ENCODE peak calls at places on chromosome 12, in six cellular contexts. One of them, this sample, is unnamed.

GRCh38 chr12:1197264-1198018 is 206.4 kb downstream of the ERC1 start:
- DNase-seq in G401: no peak
- DNase-seq in kidney tubule cell: peak
- DNase-seq in Calu3: no peak
- DNase-seq in activated naive CD4-positive, alpha-beta T cell treated with Interleukin-2 at 50 U/mL for 16 hours: no peak
- DNase-seq in right atrium auricular region: no peak
- DNase-seq in this sample: no peak

GRCh38 chr12:27966870-27967269 is 5.7 kb downstream of the PTHLH start:
- DNase-seq in right atrium auricular region: no peak
- DNase-seq in kidney tubule cell: peak
- DNase-seq in Calu3: peak
- DNase-seq in G401: no peak
- DNase-seq in activated naive CD4-positive, alpha-beta T cell treated with Interleukin-2 at 50 U/mL for 16 hours: no peak
- DNase-seq in this sample: no peak

GRCh38 chr12:60197589-60197988 is 601.8 kb downstream of the SLC16A7 start:
- DNase-seq in right atrium auricular region: no peak
- DNase-seq in activated naive CD4-positive, alpha-beta T cell treated with Interleukin-2 at 50 U/mL for 16 hours: no peak
- DNase-seq in kidney tubule cell: peak
- DNase-seq in G401: no peak
- DNase-seq in Calu3: no peak
- DNase-seq in this sample: no peak

GRCh38 chr12:33439587-33440011 is at the start of gene SYT10:
- DNase-seq in kidney tubule cell: peak
- DNase-seq in Calu3: peak
- DNase-seq in activated naive CD4-positive, alpha-beta T cell treated with Interleukin-2 at 50 U/mL for 16 hours: no peak
- DNase-seq in G401: no peak
- DNase-seq in right atrium auricular region: no peak
- DNase-seq in this sample: no peak

GRCh38 chr12:130455161-130455560 is 117.5 kb downstream of the PIWIL1 start:
- DNase-seq in kidney tubule cell: no peak
- DNase-seq in Calu3: no peak
- DNase-seq in activated naive CD4-positive, alpha-beta T cell treated with Interleukin-2 at 50 U/mL for 16 hours: no peak
- DNase-seq in G401: no peak
- DNase-seq in right atrium auricular region: no peak
- DNase-seq in this sample: no peak

GRCh38 chr12:38886064-38886463 is 19.3 kb downstream of the CPNE8 start:
- DNase-seq in Calu3: peak
- DNase-seq in activated naive CD4-positive, alpha-beta T cell treated with Interleukin-2 at 50 U/mL for 16 hours: no peak
- DNase-seq in G401: no peak
- DNase-seq in kidney tubule cell: peak
- DNase-seq in right atrium auricular region: no peak
- DNase-seq in this sample: peak

GRCh38 chr12:12705833-12706520 is 10.0 kb upstream of the GPR19 start:
- DNase-seq in Calu3: no peak
- DNase-seq in right atrium auricular region: no peak
- DNase-seq in kidney tubule cell: no peak
- DNase-seq in activated naive CD4-positive, alpha-beta T cell treated with Interleukin-2 at 50 U/mL for 16 hours: peak
- DNase-seq in G401: no peak
- DNase-seq in this sample: peak

GRCh38 chr12:47349102-47349769 is 269.5 kb upstream of the AMIGO2 start:
- DNase-seq in activated naive CD4-positive, alpha-beta T cell treated with Interleukin-2 at 50 U/mL for 16 hours: no peak
- DNase-seq in G401: no peak
- DNase-seq in right atrium auricular region: no peak
- DNase-seq in Calu3: no peak
- DNase-seq in kidney tubule cell: no peak
- DNase-seq in this sample: no peak

GRCh38 chr12:115756804-115757203 is 520.7 kb downstream of the MED13L start:
- DNase-seq in kidney tubule cell: no peak
- DNase-seq in activated naive CD4-positive, alpha-beta T cell treated with Interleukin-2 at 50 U/mL for 16 hours: no peak
- DNase-seq in Calu3: no peak
- DNase-seq in right atrium auricular region: no peak
- DNase-seq in G401: no peak
- DNase-seq in this sample: no peak

GRCh38 chr12:27208414-27208750 is 35.7 kb upstream of the STK38L start:
- DNase-seq in activated naive CD4-positive, alpha-beta T cell treated with Interleukin-2 at 50 U/mL for 16 hours: no peak
- DNase-seq in kidney tubule cell: no peak
- DNase-seq in G401: no peak
- DNase-seq in Calu3: no peak
- DNase-seq in right atrium auricular region: no peak
- DNase-seq in this sample: no peak

GRCh38 chr12:109331546-109331945 is 16.2 kb upstream of the MYO1H start:
- DNase-seq in Calu3: no peak
- DNase-seq in right atrium auricular region: no peak
- DNase-seq in activated naive CD4-positive, alpha-beta T cell treated with Interleukin-2 at 50 U/mL for 16 hours: no peak
- DNase-seq in kidney tubule cell: no peak
- DNase-seq in G401: no peak
- DNase-seq in this sample: no peak

GRCh38 chr12:101570022-101570421 is 24.7 kb upstream of the MYBPC1 start:
- DNase-seq in activated naive CD4-positive, alpha-beta T cell treated with Interleukin-2 at 50 U/mL for 16 hours: no peak
- DNase-seq in Calu3: peak
- DNase-seq in G401: peak
- DNase-seq in kidney tubule cell: peak
- DNase-seq in right atrium auricular region: no peak
- DNase-seq in this sample: no peak

GRCh38 chr12:120468271-120468845 is 1.2 kb downstream of the SRSF9 start:
- DNase-seq in Calu3: peak
- DNase-seq in activated naive CD4-positive, alpha-beta T cell treated with Interleukin-2 at 50 U/mL for 16 hours: peak
- DNase-seq in kidney tubule cell: peak
- DNase-seq in G401: peak
- DNase-seq in right atrium auricular region: no peak
- DNase-seq in this sample: peak

GRCh38 chr12:49020441-49020840 is 1.9 kb upstream of the PRKAG1 start:
- DNase-seq in activated naive CD4-positive, alpha-beta T cell treated with Interleukin-2 at 50 U/mL for 16 hours: no peak
- DNase-seq in kidney tubule cell: no peak
- DNase-seq in G401: no peak
- DNase-seq in Calu3: no peak
- DNase-seq in right atrium auricular region: no peak
- DNase-seq in this sample: no peak

GRCh38 chr12:26077915-26078314 is 46.9 kb downstream of the BHLHE41 start:
- DNase-seq in Calu3: no peak
- DNase-seq in kidney tubule cell: peak
- DNase-seq in right atrium auricular region: no peak
- DNase-seq in activated naive CD4-positive, alpha-beta T cell treated with Interleukin-2 at 50 U/mL for 16 hours: no peak
- DNase-seq in G401: no peak
- DNase-seq in this sample: no peak

GRCh38 chr12:54355104-54355815 is 9.0 kb downstream of the GPR84 start:
- DNase-seq in right atrium auricular region: no peak
- DNase-seq in activated naive CD4-positive, alpha-beta T cell treated with Interleukin-2 at 50 U/mL for 16 hours: no peak
- DNase-seq in G401: no peak
- DNase-seq in kidney tubule cell: no peak
- DNase-seq in Calu3: no peak
- DNase-seq in this sample: no peak

GRCh38 chr12:58668831-58669230 is 251.5 kb downstream of the LRIG3 start:
- DNase-seq in right atrium auricular region: no peak
- DNase-seq in kidney tubule cell: no peak
- DNase-seq in activated naive CD4-positive, alpha-beta T cell treated with Interleukin-2 at 50 U/mL for 16 hours: no peak
- DNase-seq in Calu3: no peak
- DNase-seq in G401: no peak
- DNase-seq in this sample: no peak

GRCh38 chr12:22658214-22658613 is 33.2 kb downstream of the ETNK1 start:
- DNase-seq in kidney tubule cell: peak
- DNase-seq in Calu3: no peak
- DNase-seq in G401: no peak
- DNase-seq in right atrium auricular region: no peak
- DNase-seq in activated naive CD4-positive, alpha-beta T cell treated with Interleukin-2 at 50 U/mL for 16 hours: no peak
- DNase-seq in this sample: no peak

GRCh38 chr12:68387338-68387737 is 55.2 kb upstream of the MDM1 start:
- DNase-seq in Calu3: no peak
- DNase-seq in right atrium auricular region: no peak
- DNase-seq in kidney tubule cell: no peak
- DNase-seq in activated naive CD4-positive, alpha-beta T cell treated with Interleukin-2 at 50 U/mL for 16 hours: no peak
- DNase-seq in G401: no peak
- DNase-seq in this sample: no peak

This sample was measured in mucosa of gallbladder.